ENCODE peak calls at places on chromosomes 5 and 9, in five cellular contexts. H is LoVo; X is OCI-LY7; O is activated CD8-positive, alpha-beta memory T cell treated with anti-CD3 and anti-CD28 coated beads, Interleukin-2, amount 10 ng/mL, durations not matched to agents 7 days and 5 days; T is AG09309. L is an unnamed sample.

GRCh38 chr9:125343518-125344284 is 82.1 kb downstream of the GAPVD1 start:
- DNase-seq in H (no peak), X (no peak), O (no peak), T (no peak), L (no peak)

GRCh38 chr5:135890867-135891266 is 4.8 kb downstream of the IL9 start:
- DNase-seq in H (no peak), X (no peak), O (peak; percentile 80), T (no peak), L (no peak)

GRCh38 chr9:88799706-88800682 is 191.3 kb upstream of the S1PR3 start:
- DNase-seq in H (no peak), X (no peak), O (no peak), T (no peak), L (no peak)

GRCh38 chr9:136403538-136403914 is 3.6 kb upstream of the SNAPC4 start:
- DNase-seq in H (no peak), X (no peak), O (peak; percentile 92), T (no peak), L (no peak)

GRCh38 chr9:89046832-89047231 is 55.6 kb downstream of the S1PR3 start:
- DNase-seq in H (no peak), X (no peak), O (no peak), T (no peak), L (no peak)

GRCh38 chr5:79976759-79977515 is 14.1 kb downstream of the MTX3 start:
- DNase-seq in H (no peak), X (no peak), O (no peak), T (no peak), L (no peak)

GRCh38 chr9:98263080-98263479 is 7.6 kb upstream of the TBC1D2 start:
- DNase-seq in H (no peak), X (no peak), O (no peak), T (no peak), L (no peak)

GRCh38 chr9:133603165-133603927 is 5.8 kb downstream of the FAM163B start:
- DNase-seq in H (no peak), X (no peak), O (no peak), T (no peak), L (no peak)

GRCh38 chr9:77589046-77589795 is 58.9 kb downstream of the GNA14 start:
- DNase-seq in H (peak; percentile 74), X (no peak), O (no peak), T (no peak), L (peak; percentile 77)

GRCh38 chr5:1033178-1033577 is 24.6 kb downstream of the NKD2 start:
- DNase-seq in H (no peak), X (no peak), O (no peak), T (no peak), L (no peak)

GRCh38 chr5:115543931-115544370 is 624 bp downstream of the FEM1C start:
- DNase-seq in H (peak; percentile 39), X (peak; percentile 67), O (peak; percentile 68), T (peak; percentile 16), L (no peak)

GRCh38 chr5:83721878-83722779 is 1.5 kb upstream of the HAPLN1 start:
- DNase-seq in H (peak; percentile 20), X (no peak), O (no peak), T (peak; percentile 10), L (peak; percentile 67)

GRCh38 chr9:81150016-81150625 is 539.2 kb downstream of the TLE1 start:
- DNase-seq in H (no peak), X (no peak), O (no peak), T (no peak), L (no peak)

GRCh38 chr5:311963-312362 is 9.6 kb upstream of the AHRR start:
- DNase-seq in H (no peak), X (no peak), O (no peak), T (no peak), L (no peak)

GRCh38 chr5:59091965-59092364 is 509.1 kb downstream of the RAB3C start:
- DNase-seq in H (no peak), X (no peak), O (no peak), T (no peak), L (no peak)

GRCh38 chr5:10601246-10602030 is 37.6 kb downstream of the ANKRD33B start:
- DNase-seq in H (peak; percentile 89), X (peak; percentile 35), O (peak; percentile 37), T (peak; percentile 62), L (peak; percentile 90)

GRCh38 chr9:2134391-2134790 is 119.2 kb downstream of the SMARCA2 start:
- DNase-seq in H (no peak), X (no peak), O (no peak), T (no peak), L (no peak)

GRCh38 chr5:4018968-4019766 is 423.5 kb downstream of the IRX1 start:
- DNase-seq in H (no peak), X (no peak), O (no peak), T (no peak), L (no peak)

L was measured in A549.